ENCODE peak calls at places on chromosomes 5 and 9, in seven cellular contexts. T, D, W, R, P, I and F are unnamed samples. For H3K27me3, the result is how much of the 10 kb centered on the place peaks cover.

GRCh38 chr5:10703676-10704075 is 57.4 kb downstream of the DAP start:
- DNase-seq in R (no peak), I (no peak), P (no peak), D (no peak), W (no peak), T (no peak), F (no peak)

GRCh38 chr5:138752951-138753793 is at the start of gene CTNNA1:
- DNase-seq in P (peak), T (peak), W (peak), I (peak), D (peak), R (peak), F (peak)

GRCh38 chr9:28032178-28032532 is 458.9 kb upstream of the C9orf72 start:
- DNase-seq in T (no peak), P (no peak), D (no peak), W (no peak), R (peak), I (no peak), F (no peak)

GRCh38 chr5:74762599-74762998 is 4.3 kb downstream of the GFM2 start:
- DNase-seq in P (peak), D (no peak), R (no peak), I (no peak), T (no peak), W (peak), F (no peak)

GRCh38 chr5:81601912-81602311 is 149.0 kb downstream of the SSBP2 start:
- DNase-seq in T (no peak), D (no peak), W (no peak), I (no peak), P (peak), R (no peak), F (no peak)

GRCh38 chr9:136138566-136138965 is 19.9 kb upstream of the TMEM250 start:
- DNase-seq in R (peak), W (peak), T (no peak), P (peak), I (peak), D (no peak), F (no peak)

GRCh38 chr5:28808967-28809810 is 1770.8 kb upstream of the CDH9 start:
- DNase-seq in P (no peak), R (no peak), I (peak), T (no peak), D (no peak), W (no peak), F (no peak)

GRCh38 chr9:132823370-132824144 is 54.5 kb downstream of the AK8 start:
- DNase-seq in W (no peak), D (no peak), R (no peak), T (no peak), P (no peak), I (peak), F (no peak)

GRCh38 chr5:139660916-139661814 is 13.0 kb downstream of the CXXC5 start:
- DNase-seq in W (peak), T (peak), R (peak), I (peak), P (peak), D (peak), F (peak)

GRCh38 chr5:10118150-10118549 is 131.5 kb downstream of the ATPSCKMT start:
- DNase-seq in P (no peak), D (no peak), I (no peak), R (no peak), T (no peak), W (no peak), F (no peak)

GRCh38 chr9:25678147-25678666 is at the start of gene TUSC1:
- DNase-seq in I (peak), W (peak), T (peak), D (peak), R (peak), P (peak), F (no peak)

GRCh38 chr5:130496215-130496614 is 592.0 kb downstream of the CHSY3 start:
- DNase-seq in D (no peak), R (no peak), T (no peak), P (no peak), W (no peak), I (no peak), F (no peak)

GRCh38 chr5:123119334-123119986 is 30.4 kb downstream of the PRDM6 start:
- DNase-seq in I (peak), W (peak), P (peak), D (no peak), T (no peak), R (peak), F (no peak)

GRCh38 chr5:96931605-96932004 is 4.3 kb upstream of the LNPEP start:
- DNase-seq in I (no peak), T (no peak), D (no peak), R (no peak), P (no peak), W (no peak), F (no peak)

GRCh38 chr9:91777437-91777836 is 172.6 kb downstream of the ROR2 start:
- DNase-seq in T (no peak), I (no peak), D (no peak), R (no peak), W (no peak), P (peak), F (no peak)

GRCh38 chr9:801399-802071 is 40.0 kb upstream of the DMRT1 start:
- DNase-seq in T (no peak), R (no peak), D (no peak), P (peak), I (no peak), W (no peak), F (no peak)

GRCh38 chr5:137758121-137758520 is 4.0 kb upstream of the HNRNPA0 start:
- DNase-seq in P (no peak), W (no peak), D (no peak), R (no peak), T (no peak), I (no peak), F (no peak)

GRCh38 chr5:119083679-119084078 is 12.8 kb downstream of the DMXL1 start:
- DNase-seq in T (no peak), W (no peak), D (no peak), I (no peak), R (no peak), P (no peak), F (no peak)

GRCh38 chr5:83632874-83633273 is 87.8 kb downstream of the HAPLN1 start:
- DNase-seq in I (no peak), P (peak), R (no peak), D (no peak), T (no peak), W (no peak), F (no peak)

GRCh38 chr5:145510324-145510723 is 324.8 kb downstream of the PRELID2 start:
- DNase-seq in I (no peak), R (no peak), D (no peak), T (peak), P (peak), W (peak), F (no peak)

GRCh38 chr9:38153152-38153909 is 84.3 kb upstream of the SHB start:
- DNase-seq in R (no peak), I (no peak), T (no peak), W (peak), P (no peak), D (no peak), F (no peak)

GRCh38 chr5:171474106-171474878 is 54.8 kb downstream of the FGF18 start:
- DNase-seq in R (no peak), W (no peak), P (no peak), D (no peak), I (no peak), T (no peak), F (no peak)

GRCh38 chr9:126701820-126702500 is 88.2 kb downstream of the LMX1B start:
- DNase-seq in R (no peak), I (no peak), W (peak), P (no peak), T (no peak), D (no peak), F (no peak)

GRCh38 chr5:116944171-116944570 is 369.5 kb upstream of the SEMA6A start:
- DNase-seq in P (peak), T (no peak), I (no peak), D (no peak), R (peak), W (no peak), F (no peak)

GRCh38 chr5:112918679-112919078 is 3.3 kb downstream of the REEP5 start:
- DNase-seq in W (no peak), D (no peak), P (no peak), T (no peak), I (no peak), R (no peak), F (no peak)

GRCh38 chr5:156208271-156208670 is 118.7 kb upstream of the SGCD start:
- DNase-seq in D (no peak), P (peak), I (no peak), T (no peak), R (peak), W (peak), F (no peak)

GRCh38 chr5:153552886-153553285 is 62.4 kb downstream of the GRIA1 start:
- DNase-seq in I (no peak), P (peak), D (no peak), W (no peak), T (no peak), R (no peak), F (no peak)

GRCh38 chr5:56440871-56441740 is 208.0 kb upstream of the ANKRD55 start:
- DNase-seq in P (peak), T (no peak), I (no peak), R (no peak), W (peak), D (no peak), F (no peak)

GRCh38 chr5:116559239-116559638 is 15.4 kb downstream of the SEMA6A start:
- DNase-seq in D (no peak), R (no peak), W (no peak), P (no peak), T (no peak), I (no peak), F (no peak)

GRCh38 chr9:6893350-6894131 is 135.8 kb downstream of the KDM4C start:
- DNase-seq in P (no peak), R (no peak), T (no peak), I (no peak), D (no peak), W (no peak), F (no peak)

GRCh38 chr5:1537166-1538154 is 13.7 kb upstream of the LPCAT1 start:
- DNase-seq in R (no peak), P (no peak), D (peak), W (no peak), I (peak), T (peak), F (no peak)

GRCh38 chr9:95506692-95507455 is 9.9 kb downstream of the PTCH1 start:
- DNase-seq in P (peak), I (peak), D (no peak), W (peak), T (peak), R (peak), F (peak)

GRCh38 chr5:72281764-72282499 is 38.1 kb downstream of the MRPS27 start:
- DNase-seq in R (no peak), D (no peak), I (no peak), T (no peak), W (peak), P (peak), F (no peak)

GRCh38 chr9:92147030-92147853 is 32.0 kb upstream of the SPTLC1 start:
- DNase-seq in R (no peak), P (peak), D (peak), I (no peak), W (peak), T (peak), F (no peak)

GRCh38 chr5:133569347-133569746 is 43.0 kb downstream of the FSTL4 start:
- DNase-seq in P (peak), R (no peak), D (no peak), I (no peak), T (no peak), W (no peak), F (no peak)

GRCh38 chr5:88672644-88673493 is 210.1 kb downstream of the MEF2C start:
- DNase-seq in W (no peak), D (no peak), I (no peak), R (peak), P (no peak), T (no peak), F (no peak)

GRCh38 chr9:122821278-122821952 is 7.0 kb downstream of the PDCL start:
- DNase-seq in I (no peak), P (peak), W (no peak), T (peak), D (peak), R (no peak), F (no peak)

GRCh38 chr5:201672-202071 is 10.4 kb downstream of the LRRC14B start:
- DNase-seq in W (no peak), I (no peak), D (no peak), R (no peak), P (no peak), T (no peak), F (no peak)
- H3K4me3 ChIP-seq in W (no peak), I (no peak), D (no peak), R (no peak), P (no peak), T (no peak), F (no peak)

GRCh38 chr5:52840286-52841050 is 52.8 kb downstream of the ITGA1 start:
- DNase-seq in T (no peak), W (no peak), R (peak), I (no peak), D (peak), P (peak), F (no peak)
- TF ChIP-seq CTCF in T (no peak), W (no peak), R (no peak), I (no peak), D (no peak), P (no peak), F (no peak)

DNA sequence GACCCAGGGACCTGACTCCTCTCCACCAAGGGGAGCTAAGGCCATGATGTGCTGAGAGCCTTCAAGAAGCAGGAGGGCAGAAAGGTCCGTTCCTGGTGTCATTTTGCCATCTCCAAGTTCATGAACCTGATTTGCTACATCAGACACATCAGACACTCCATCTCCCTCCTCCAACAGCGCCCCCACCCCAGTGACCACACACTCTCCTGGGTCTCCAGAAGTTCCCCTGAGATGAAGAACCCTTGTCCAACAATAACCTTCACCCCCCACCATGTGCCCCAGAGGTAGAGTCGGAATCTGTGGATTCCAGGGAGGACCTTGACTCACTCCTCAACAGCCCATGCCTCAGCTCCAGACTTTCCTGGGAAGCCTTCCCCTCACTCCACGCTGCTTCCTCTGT is 242.8 kb downstream of the CDK5RAP2 start:
- DNase-seq in P (no peak), I (no peak), D (peak), R (no peak), T (no peak), W (no peak), F (no peak)
- H3K27me3 ChIP-seq in P (under half), I (under half), D (under half), R (under half), T (under half), W (under half), F (under half)

DNA sequence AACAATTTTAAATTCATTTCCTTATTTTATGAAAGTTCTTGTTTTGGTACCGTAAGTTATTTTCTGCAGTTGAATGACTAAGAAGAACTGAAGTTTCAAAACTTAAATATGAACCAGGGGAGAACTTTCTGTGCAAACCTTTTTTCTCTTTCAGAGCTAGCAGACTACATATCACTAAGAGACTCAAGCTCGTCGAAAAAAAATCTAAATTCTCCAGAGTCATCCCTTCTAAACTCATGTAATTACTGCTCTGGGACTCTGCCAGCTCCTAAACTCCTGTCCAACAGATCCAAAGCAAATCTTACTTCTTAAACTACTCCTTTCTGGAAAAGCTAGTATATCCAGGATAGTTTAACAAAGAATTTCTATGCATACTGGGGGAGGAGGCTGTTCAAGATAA is 87.0 kb upstream of the NR5A1 start:
- DNase-seq in I (no peak), T (no peak), D (no peak), P (peak), W (no peak), R (peak), F (no peak)
- H3K4me3 ChIP-seq in I (no peak), T (no peak), D (no peak), P (peak), W (no peak), R (peak), F (no peak)

DNA sequence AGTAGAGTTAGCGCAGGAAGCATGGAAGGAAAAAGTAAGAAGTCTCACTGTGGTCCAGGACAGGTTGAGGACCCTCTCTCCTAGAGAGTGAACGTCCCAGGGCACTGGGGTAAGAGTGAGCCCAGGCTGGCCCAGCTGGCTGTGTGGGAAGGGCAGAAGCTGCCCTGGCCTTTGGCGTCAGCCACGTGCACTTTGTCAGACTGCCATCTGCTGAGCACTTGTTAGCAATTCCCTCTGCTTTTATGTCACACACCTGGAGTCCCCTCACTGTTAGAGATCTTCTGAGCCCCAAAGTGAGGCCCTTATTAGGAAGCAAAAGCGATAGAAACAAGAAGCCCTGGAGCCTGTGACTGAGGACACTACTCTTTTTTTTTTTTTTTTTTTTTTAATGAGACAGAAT is 79.1 kb downstream of the UGCG start:
- DNase-seq in R (peak), W (peak), P (no peak), I (peak), T (no peak), D (no peak), F (peak)
- TF ChIP-seq CTCF in R (peak), W (peak), P (no peak), I (no peak), T (no peak), D (no peak), F (peak)

DNA sequence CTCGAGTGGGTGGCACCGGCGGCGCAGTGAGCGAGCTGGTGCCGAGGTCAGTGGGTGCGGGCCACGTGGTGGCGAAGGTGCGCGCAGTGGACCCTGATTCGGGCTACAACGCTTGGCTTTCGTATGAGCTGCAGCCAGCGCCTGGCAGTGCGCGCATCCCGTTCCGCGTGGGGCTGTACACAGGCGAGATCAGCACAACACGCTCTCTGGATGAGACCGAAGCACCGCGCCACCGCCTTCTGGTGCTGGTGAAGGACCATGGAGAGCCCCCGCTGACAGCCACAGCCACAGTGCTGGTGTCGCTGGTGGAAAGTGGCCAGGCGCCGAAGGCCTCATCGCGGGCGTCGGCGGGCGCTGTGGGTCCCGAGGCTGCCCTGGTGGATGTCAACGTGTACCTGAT is 2.1 kb downstream of the PCDHA5 start:
- DNase-seq in T (no peak), I (peak), W (no peak), D (no peak), R (no peak), P (no peak), F (no peak)
- H3K27me3 ChIP-seq in T (under half), I (under half), W (under half), D (under half), R (under half), P (under half), F (under half)

DNA sequence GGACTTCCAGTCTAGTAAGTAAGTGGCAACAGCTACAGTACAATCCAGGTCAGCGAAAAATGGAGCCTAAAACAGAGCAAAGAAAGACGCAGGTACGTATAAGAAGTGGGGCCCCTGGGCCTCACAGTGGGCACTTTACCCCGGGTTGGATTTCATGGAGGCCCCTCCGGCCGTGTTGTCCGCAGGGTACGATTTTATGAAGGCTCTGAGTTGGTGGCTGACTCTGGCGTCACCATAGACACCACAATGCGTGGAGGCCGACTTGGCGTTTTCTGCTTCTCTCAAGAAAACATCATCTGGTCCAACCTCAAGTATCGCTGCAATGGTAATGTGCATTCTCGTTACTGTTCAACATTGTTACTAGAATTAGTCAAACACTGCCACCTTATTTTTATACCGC is 47.1 kb downstream of the THBS4 start:
- DNase-seq in R (no peak), P (no peak), W (no peak), T (no peak), D (no peak), I (no peak), F (no peak)
- H3K4me3 ChIP-seq in R (no peak), P (no peak), W (no peak), T (peak), D (no peak), I (no peak), F (no peak)